ENCODE peak calls at places on chromosomes 2 and 18, in ten cellular contexts. Q, I, P, G, C, M, N, L, Z and E are unnamed samples.

GRCh38 chr2:49294225-49294624 is 139.9 kb upstream of the FSHR start:
- DNase-seq in Q (no peak), I (no peak), P (no peak), G (peak; percentile 37), C (no peak), M (no peak), N (no peak), L (no peak), Z (no peak), E (no peak)

GRCh38 chr18:23209796-23210195 is 74.5 kb downstream of the CABLES1 start:
- DNase-seq in Q (no peak), I (no peak), P (no peak), G (no peak), C (no peak), M (no peak), N (no peak), L (no peak), Z (no peak), E (no peak)

GRCh38 chr2:236916181-236916580 is 169.5 kb upstream of the COPS8 start:
- DNase-seq in Q (no peak), I (no peak), P (no peak), G (no peak), C (no peak), M (no peak), N (no peak), L (no peak), Z (no peak), E (no peak)

GRCh38 chr2:207530160-207531023 is 630 bp downstream of the CREB1 start:
- DNase-seq in Q (peak; percentile 42), I (peak; percentile 8), P (peak; percentile 59), G (peak; percentile 52), C (peak; percentile 30), M (no peak), N (peak; percentile 49), L (peak; percentile 67), Z (peak; percentile 52), E (peak; percentile 64)

GRCh38 chr2:166539340-166540162 is 45.5 kb upstream of the SCN7A start:
- DNase-seq in Q (peak; percentile 76), I (peak; percentile 59), P (peak; percentile 61), G (peak; percentile 57), C (peak; percentile 3), M (peak; percentile 11), N (peak; percentile 62), L (peak; percentile 6), Z (peak; percentile 82), E (no peak)

GRCh38 chr2:46492301-46492700 is 12.9 kb downstream of the TMEM247 start:
- DNase-seq in Q (no peak), I (no peak), P (no peak), G (no peak), C (no peak), M (no peak), N (no peak), L (no peak), Z (no peak), E (no peak)

GRCh38 chr18:35153609-35154273 is 87.1 kb upstream of the ZNF397 start:
- DNase-seq in Q (no peak), I (no peak), P (no peak), G (no peak), C (no peak), M (peak; percentile 85), N (no peak), L (no peak), Z (no peak), E (no peak)

GRCh38 chr18:22814329-22814703 is 118.8 kb upstream of the RBBP8 start:
- DNase-seq in Q (no peak), I (no peak), P (no peak), G (no peak), C (no peak), M (no peak), N (no peak), L (no peak), Z (no peak), E (no peak)

GRCh38 chr2:226115102-226115831 is 684.4 kb downstream of the IRS1 start:
- DNase-seq in Q (no peak), I (no peak), P (peak; percentile 44), G (peak; percentile 94), C (no peak), M (peak; percentile 52), N (peak; percentile 92), L (no peak), Z (peak; percentile 98), E (no peak)

GRCh38 chr2:73268831-73269685 is 15.2 kb downstream of the FBXO41 start:
- DNase-seq in Q (peak; percentile 94), I (peak; percentile 81), P (peak; percentile 81), G (peak; percentile 79), C (no peak), M (no peak), N (peak; percentile 82), L (peak; percentile 77), Z (no peak), E (no peak)

GRCh38 chr2:131425191-131426021 is 50.5 kb upstream of the TUBA3D start:
- DNase-seq in Q (no peak), I (no peak), P (no peak), G (no peak), C (no peak), M (no peak), N (no peak), L (no peak), Z (no peak), E (no peak)

GRCh38 chr18:73768043-73768442 is 379.6 kb downstream of the FBXO15 start:
- DNase-seq in Q (peak; percentile 33), I (peak; percentile 9), P (peak; percentile 21), G (no peak), C (no peak), M (no peak), N (no peak), L (no peak), Z (no peak), E (no peak)

GRCh38 chr18:55573386-55573785 is 14.6 kb downstream of the TCF4 start:
- DNase-seq in Q (no peak), I (no peak), P (no peak), G (no peak), C (no peak), M (no peak), N (no peak), L (no peak), Z (no peak), E (no peak)

GRCh38 chr18:44996261-44996660 is 315.6 kb downstream of the SETBP1 start:
- DNase-seq in Q (no peak), I (no peak), P (no peak), G (no peak), C (no peak), M (peak; percentile 51), N (no peak), L (peak; percentile 32), Z (no peak), E (no peak)

GRCh38 chr2:160918909-160919503 is 241.2 kb upstream of the TANK start:
- DNase-seq in Q (peak; percentile 25), I (no peak), P (peak; percentile 80), G (peak; percentile 61), C (peak; percentile 20), M (no peak), N (peak; percentile 60), L (peak; percentile 6), Z (peak; percentile 65), E (peak; percentile 82)

GRCh38 chr2:96540136-96540535 is 3.6 kb downstream of the ARID5A start:
- DNase-seq in Q (no peak), I (no peak), P (no peak), G (peak; percentile 32), C (peak; percentile 78), M (no peak), N (no peak), L (no peak), Z (peak; percentile 41), E (no peak)

GRCh38 chr18:80009661-80010550 is 21.5 kb upstream of the TXNL4A start:
- DNase-seq in Q (no peak), I (no peak), P (no peak), G (peak; percentile 96), C (peak; percentile 43), M (no peak), N (peak; percentile 82), L (no peak), Z (peak; percentile 98), E (peak; percentile 28)

GRCh38 chr2:201674794-201675193 is 23.6 kb downstream of the MPP4 start:
- DNase-seq in Q (no peak), I (no peak), P (no peak), G (no peak), C (no peak), M (no peak), N (no peak), L (no peak), Z (no peak), E (no peak)

GRCh38 chr2:25276569-25277465 is 64.9 kb downstream of the DNMT3A start:
- DNase-seq in Q (no peak), I (no peak), P (peak; percentile 80), G (peak; percentile 43), C (peak; percentile 40), M (no peak), N (no peak), L (peak; percentile 81), Z (no peak), E (peak; percentile 60)